ENCODE peak calls at places on chromosomes 11 and 22, in five cellular contexts. K is germinal center; E is PC-3; D is NCI-H146; N is stimulated activated CD4-positive, alpha-beta T cell treated with anti-CD3 and anti-CD28 coated beads, Interleukin-12 subunit alpha, Interleukin-12 subunit beta, amount 100 ng/mL, for 4 hours. X is an unnamed sample.

GRCh38 chr11:121634889-121635288 is 182.1 kb upstream of the SORL1-AS1 start:
- DNase-seq in K (no peak), E (peak), D (no peak), N (no peak), X (no peak)

GRCh38 chr11:118526688-118527087 is 586 bp upstream of the TTC36 start:
- DNase-seq in K (no peak), E (no peak), D (no peak), N (no peak), X (no peak)

GRCh38 chr11:83558281-83558680 is 272.1 kb upstream of the CCDC90B start:
- DNase-seq in K (no peak), E (no peak), D (no peak), N (no peak), X (no peak)

GRCh38 chr11:111177037-111177988 is 68.2 kb upstream of the POU2AF2 start:
- DNase-seq in K (peak), E (no peak), D (no peak), N (no peak), X (no peak)

GRCh38 chr11:124174001-124174400 is 9.1 kb upstream of the OR10D3 start:
- DNase-seq in K (no peak), E (peak), D (peak), N (no peak), X (no peak)

GRCh38 chr11:1072821-1073231 is 1.8 kb upstream of the MUC2 start:
- DNase-seq in K (no peak), E (no peak), D (no peak), N (no peak), X (no peak)

GRCh38 chr11:9073826-9074225 is 17.6 kb downstream of the SCUBE2 start:
- DNase-seq in K (no peak), E (no peak), D (no peak), N (no peak), X (no peak)

GRCh38 chr22:24550902-24551229 is 4.1 kb downstream of the GUCD1 start:
- DNase-seq in K (no peak), E (no peak), D (no peak), N (no peak), X (no peak)

GRCh38 chr11:118633319-118633690 is 25.9 kb downstream of the PHLDB1 start:
- DNase-seq in K (no peak), E (no peak), D (no peak), N (no peak), X (no peak)

GRCh38 chr11:81007046-81007445 is 1566.2 kb upstream of the TENM4 start:
- DNase-seq in K (no peak), E (peak), D (no peak), N (no peak), X (no peak)

GRCh38 chr11:73759520-73760065 is 1.3 kb downstream of the RAB6A start:
- DNase-seq in K (no peak), E (peak), D (no peak), N (no peak), X (no peak)

GRCh38 chr22:35766654-35767580 is 49.2 kb downstream of the APOL5 start:
- DNase-seq in K (no peak), E (peak), D (peak), N (no peak), X (no peak)

GRCh38 chr11:119650251-119650650 is 78.7 kb downstream of the NECTIN1 start:
- DNase-seq in K (no peak), E (no peak), D (no peak), N (no peak), X (no peak)

GRCh38 chr11:2400069-2400760 is at the start of gene TSSC4:
- DNase-seq in K (peak), E (peak), D (peak), N (peak), X (peak)

GRCh38 chr22:36383110-36383581 is 4.6 kb downstream of the MYH9 start:
- DNase-seq in K (peak), E (peak), D (no peak), N (no peak), X (peak)

GRCh38 chr11:45333506-45333971 is 47.4 kb upstream of the SYT13 start:
- DNase-seq in K (peak), E (peak), D (no peak), N (no peak), X (no peak)

GRCh38 chr11:60880635-60881282 is 13.4 kb downstream of the ZP1 start:
- DNase-seq in K (no peak), E (no peak), D (peak), N (no peak), X (no peak)

GRCh38 chr11:69689484-69690319 is 14.1 kb downstream of the FGF19 start:
- DNase-seq in K (no peak), E (no peak), D (no peak), N (no peak), X (no peak)

GRCh38 chr11:133347988-133348387 is 184.3 kb downstream of the OPCML start:
- DNase-seq in K (no peak), E (no peak), D (no peak), N (no peak), X (no peak)

GRCh38 chr22:45212306-45212709 is 28.4 kb downstream of the KIAA0930 start:
- DNase-seq in K (no peak), E (no peak), D (no peak), N (no peak), X (no peak)

GRCh38 chr11:116833491-116833815 is 3.7 kb downstream of the APOC3 start:
- DNase-seq in K (no peak), E (no peak), D (no peak), N (no peak), X (no peak)

GRCh38 chr11:47715082-47715669 is at the start of gene AGBL2:
- DNase-seq in K (peak), E (peak), D (peak), N (peak), X (peak)

GRCh38 chr11:75548571-75549272 is 13.3 kb upstream of the SERPINH1 start:
- DNase-seq in K (no peak), E (no peak), D (no peak), N (no peak), X (no peak)

GRCh38 chr11:121829159-121829643 is 286.8 kb downstream of the BLID start:
- DNase-seq in K (no peak), E (peak), D (no peak), N (no peak), X (no peak)

GRCh38 chr11:20110908-20111669 is 49.2 kb downstream of the DBX1 start:
- DNase-seq in K (peak), E (peak), D (peak), N (peak), X (peak)

GRCh38 chr11:28383471-28383870 is 275.3 kb downstream of the METTL15 start:
- DNase-seq in K (no peak), E (no peak), D (no peak), N (no peak), X (no peak)

GRCh38 chr11:66337103-66337899 is 1.1 kb upstream of the RIN1 start:
- DNase-seq in K (no peak), E (no peak), D (no peak), N (no peak), X (no peak)

X was measured in activated CD4-positive, alpha-beta memory T cell treated with anti-CD3 and anti-CD28 coated beads, Interleukin-2, amount 10 ng/mL, durations not matched to agents 7 days and 5 days.